ENCODE peak calls at places on chromosome 18, in six cellular contexts. S, E, N, P, B and O are unnamed samples.

GRCh38 chr18:46627136-46627535 is 29.9 kb downstream of the LOXHD1 start:
- DNase-seq in N (no peak), E (no peak), P (no peak), B (no peak), S (no peak), O (no peak)

GRCh38 chr18:56214706-56215105 is 423.7 kb downstream of the TXNL1 start:
- DNase-seq in N (no peak), S (no peak), E (no peak), P (no peak), B (no peak), O (no peak)

GRCh38 chr18:78994000-78994399 is 14.4 kb downstream of the SALL3 start:
- DNase-seq in S (no peak), P (no peak), E (no peak), B (no peak), N (no peak), O (no peak)

GRCh38 chr18:45384137-45384998 is 230.9 kb upstream of the SLC14A2 start:
- DNase-seq in N (peak), E (peak), B (no peak), S (no peak), P (peak), O (peak)

GRCh38 chr18:12838178-12838634 is 45.8 kb downstream of the PTPN2 start:
- DNase-seq in S (peak), E (peak), B (no peak), P (no peak), N (peak), O (peak)

GRCh38 chr18:59232309-59233016 is 12.5 kb downstream of the GRP start:
- DNase-seq in E (no peak), B (no peak), N (no peak), P (no peak), S (no peak), O (no peak)

GRCh38 chr18:159037-159652 is 788 bp downstream of the USP14 start:
- DNase-seq in N (no peak), E (peak), P (no peak), S (no peak), B (no peak), O (no peak)

GRCh38 chr18:13175754-13176210 is 42.8 kb upstream of the LDLRAD4 start:
- DNase-seq in E (no peak), B (no peak), S (no peak), P (no peak), N (no peak), O (no peak)

GRCh38 chr18:79459946-79460345 is 64.2 kb downstream of the NFATC1 start:
- DNase-seq in B (no peak), P (no peak), S (no peak), E (no peak), N (no peak), O (no peak)

GRCh38 chr18:26227051-26227672 is 917 bp downstream of the TAF4B start:
- DNase-seq in B (no peak), E (no peak), N (no peak), P (no peak), S (no peak), O (no peak)

GRCh38 chr18:78984941-78985784 is 5.5 kb downstream of the SALL3 start:
- DNase-seq in S (no peak), P (no peak), B (no peak), E (peak), N (no peak), O (no peak)

GRCh38 chr18:76460482-76460881 is 34.6 kb downstream of the ZNF516 start:
- DNase-seq in S (no peak), E (no peak), P (no peak), B (no peak), N (no peak), O (no peak)

GRCh38 chr18:48142353-48142752 is 211.9 kb upstream of the SMAD2 start:
- DNase-seq in P (no peak), B (no peak), S (no peak), N (no peak), E (no peak), O (no peak)

GRCh38 chr18:49997468-49998045 is 184.2 kb upstream of the ACAA2 start:
- DNase-seq in E (no peak), S (no peak), N (no peak), B (no peak), P (no peak), O (no peak)

GRCh38 chr18:57775937-57776336 is 27.2 kb downstream of the ATP8B1 start:
- DNase-seq in E (no peak), P (no peak), S (no peak), B (no peak), N (no peak), O (no peak)

GRCh38 chr18:22829781-22830180 is 103.3 kb upstream of the RBBP8 start:
- DNase-seq in E (no peak), P (no peak), N (no peak), B (no peak), S (no peak), O (no peak)

GRCh38 chr18:51399491-51400122 is 202.1 kb upstream of the MEX3C start:
- DNase-seq in S (no peak), P (no peak), E (no peak), N (no peak), B (no peak), O (no peak)

GRCh38 chr18:8706545-8706980 is 1.2 kb downstream of the MTCL1 start:
- DNase-seq in E (peak), P (no peak), N (no peak), B (no peak), S (no peak), O (no peak)

GRCh38 chr18:49041677-49042570 is 91.2 kb upstream of the SMAD7 start:
- DNase-seq in B (peak), N (peak), P (peak), S (no peak), E (peak), O (no peak)

GRCh38 chr18:3649559-3650426 is 199.8 kb downstream of the TGIF1 start:
- DNase-seq in N (peak), P (no peak), B (no peak), E (no peak), S (no peak), O (peak)

GRCh38 chr18:37065221-37065620 is 236.3 kb downstream of the KIAA1328 start:
- DNase-seq in P (no peak), B (no peak), E (no peak), N (no peak), S (no peak), O (no peak)

GRCh38 chr18:31592520-31593157 is 962 bp downstream of the TTR start:
- DNase-seq in B (no peak), S (no peak), E (no peak), P (no peak), N (no peak), O (no peak)

GRCh38 chr18:69774831-69775230 is 172.8 kb downstream of the CD226 start:
- DNase-seq in B (peak), P (no peak), E (peak), N (no peak), S (peak), O (no peak)

GRCh38 chr18:361941-362913 is 94.4 kb upstream of the THOC1 start:
- DNase-seq in B (no peak), P (no peak), E (no peak), N (peak), S (peak), O (peak)

GRCh38 chr18:46630160-46630559 is 26.9 kb downstream of the LOXHD1 start:
- DNase-seq in S (no peak), P (no peak), B (no peak), E (peak), N (no peak), O (no peak)

GRCh38 chr18:2223859-2224258 is 347.4 kb downstream of the METTL4 start:
- DNase-seq in P (no peak), N (no peak), B (no peak), E (peak), S (no peak), O (no peak)

GRCh38 chr18:67682516-67682915 is 166.0 kb upstream of the DSEL start:
- DNase-seq in N (no peak), B (no peak), S (peak), P (no peak), E (no peak), O (no peak)

GRCh38 chr18:50453732-50454131 is 78.9 kb downstream of the SKA1 start:
- DNase-seq in P (no peak), E (no peak), B (no peak), S (no peak), N (no peak), O (no peak)

GRCh38 chr18:22335644-22336275 is 82.0 kb downstream of the CTAGE1 start:
- DNase-seq in N (no peak), S (no peak), E (no peak), P (no peak), B (no peak), O (no peak)

GRCh38 chr18:34322365-34323289 is 97.9 kb upstream of the NOL4 start:
- DNase-seq in P (no peak), S (no peak), N (no peak), B (no peak), E (peak), O (no peak)